ENCODE peak calls at places on chromosome 11, in four cellular contexts. One of them, this sample, is unnamed.

GRCh38 chr11:62030071-62030684 is 62.7 kb upstream of the FTH1 start:
- DNase-seq in fibroblast of lung: no peak
- DNase-seq in IMR-90: no peak
- DNase-seq in kidney: no peak
- DNase-seq in this sample: no peak

GRCh38 chr11:70176940-70177689 is 26.0 kb upstream of the FADD start:
- DNase-seq in fibroblast of lung: no peak
- DNase-seq in IMR-90: no peak
- DNase-seq in kidney: no peak
- DNase-seq in this sample: peak; percentile 12

GRCh38 chr11:103202048-103202651 is 92.9 kb downstream of the DYNC2H1 start:
- DNase-seq in fibroblast of lung: peak; percentile 38
- DNase-seq in IMR-90: peak; percentile 63
- DNase-seq in kidney: no peak
- DNase-seq in this sample: peak; percentile 79

GRCh38 chr11:67247946-67248550 is 18.2 kb upstream of the GRK2 start:
- DNase-seq in fibroblast of lung: no peak
- DNase-seq in IMR-90: no peak
- DNase-seq in kidney: no peak
- DNase-seq in this sample: no peak

GRCh38 chr11:1221848-1222311 is 986 bp upstream of the MUC5B start:
- DNase-seq in fibroblast of lung: no peak
- DNase-seq in kidney: peak; percentile 64
- DNase-seq in IMR-90: no peak
- DNase-seq in this sample: no peak

GRCh38 chr11:122898799-122899198 is 16.2 kb downstream of the JHY start:
- DNase-seq in IMR-90: no peak
- DNase-seq in fibroblast of lung: no peak
- DNase-seq in kidney: no peak
- DNase-seq in this sample: no peak

GRCh38 chr11:27770576-27770975 is 70.3 kb upstream of the BDNF start:
- DNase-seq in IMR-90: no peak
- DNase-seq in kidney: no peak
- DNase-seq in fibroblast of lung: peak; percentile 48
- DNase-seq in this sample: no peak

GRCh38 chr11:95790933-95791247 is 592 bp downstream of the CEP57 start:
- DNase-seq in fibroblast of lung: peak; percentile 66
- DNase-seq in kidney: peak; percentile 85
- DNase-seq in IMR-90: peak; percentile 64
- DNase-seq in this sample: peak; percentile 69

GRCh38 chr11:14650064-14650463 is 6.5 kb downstream of the PDE3B start:
- DNase-seq in kidney: no peak
- DNase-seq in fibroblast of lung: no peak
- DNase-seq in IMR-90: no peak
- DNase-seq in this sample: no peak

GRCh38 chr11:70582886-70583641 is 184.7 kb downstream of the CTTN start:
- DNase-seq in IMR-90: no peak
- DNase-seq in fibroblast of lung: no peak
- DNase-seq in kidney: peak; percentile 38
- DNase-seq in this sample: no peak

GRCh38 chr11:8036002-8036802 is 44.8 kb upstream of the TUB start:
- DNase-seq in fibroblast of lung: no peak
- DNase-seq in kidney: no peak
- DNase-seq in IMR-90: no peak
- DNase-seq in this sample: no peak

GRCh38 chr11:93700830-93701229 is 39.3 kb downstream of the CEP295 start:
- DNase-seq in fibroblast of lung: peak; percentile 63
- DNase-seq in kidney: no peak
- DNase-seq in IMR-90: peak; percentile 65
- DNase-seq in this sample: peak; percentile 38

GRCh38 chr11:123536690-123537437 is 106.8 kb downstream of the GRAMD1B start:
- DNase-seq in fibroblast of lung: no peak
- DNase-seq in kidney: no peak
- DNase-seq in IMR-90: no peak
- DNase-seq in this sample: no peak

GRCh38 chr11:41786087-41786486 is 326.6 kb upstream of the LRRC4C start:
- DNase-seq in kidney: no peak
- DNase-seq in fibroblast of lung: peak; percentile 39
- DNase-seq in IMR-90: no peak
- DNase-seq in this sample: no peak

GRCh38 chr11:11510939-11511338 is 110.9 kb downstream of the GALNT18 start:
- DNase-seq in fibroblast of lung: peak; percentile 63
- DNase-seq in IMR-90: peak; percentile 17
- DNase-seq in kidney: peak; percentile 72
- DNase-seq in this sample: no peak

GRCh38 chr11:16605971-16606783 is 132.3 kb upstream of the C11orf58 start:
- DNase-seq in IMR-90: peak; percentile 96
- DNase-seq in fibroblast of lung: peak; percentile 87
- DNase-seq in kidney: peak; percentile 92
- DNase-seq in this sample: peak; percentile 97

GRCh38 chr11:93464938-93465337 is 78.3 kb downstream of the SMCO4 start:
- DNase-seq in fibroblast of lung: no peak
- DNase-seq in IMR-90: no peak
- DNase-seq in kidney: no peak
- DNase-seq in this sample: no peak

GRCh38 chr11:22666320-22666699 is at the start of gene GAS2:
- DNase-seq in fibroblast of lung: no peak
- DNase-seq in IMR-90: peak; percentile 1
- DNase-seq in kidney: no peak
- DNase-seq in this sample: no peak

GRCh38 chr11:117045196-117045595 is 53.0 kb downstream of the SIK3 start:
- DNase-seq in IMR-90: peak; percentile 61
- DNase-seq in fibroblast of lung: peak; percentile 36
- DNase-seq in kidney: no peak
- DNase-seq in this sample: peak; percentile 85

GRCh38 chr11:61679893-61680621 is at the start of gene DAGLA:
- DNase-seq in fibroblast of lung: peak; percentile 42
- DNase-seq in kidney: peak; percentile 89
- DNase-seq in IMR-90: peak; percentile 43
- DNase-seq in this sample: peak; percentile 81

GRCh38 chr11:57311109-57311936 is 13.4 kb downstream of the TNKS1BP1 start:
- DNase-seq in fibroblast of lung: peak; percentile 98
- DNase-seq in kidney: peak; percentile 97
- DNase-seq in IMR-90: peak; percentile 97
- DNase-seq in this sample: peak; percentile 97

GRCh38 chr11:115462004-115462541 is 42.1 kb downstream of the CADM1 start:
- DNase-seq in kidney: no peak
- DNase-seq in fibroblast of lung: peak; percentile 21
- DNase-seq in IMR-90: peak; percentile 0
- DNase-seq in this sample: no peak

GRCh38 chr11:95232666-95233065 is 1.7 kb upstream of the SESN3 start:
- DNase-seq in IMR-90: no peak
- DNase-seq in kidney: no peak
- DNase-seq in fibroblast of lung: peak; percentile 10
- DNase-seq in this sample: no peak

GRCh38 chr11:69685348-69685747 is 10.2 kb upstream of the LTO1 start:
- DNase-seq in kidney: no peak
- DNase-seq in fibroblast of lung: no peak
- DNase-seq in IMR-90: no peak
- DNase-seq in this sample: no peak

GRCh38 chr11:65590240-65590738 is 5.3 kb downstream of the KCNK7 start:
- DNase-seq in fibroblast of lung: no peak
- DNase-seq in IMR-90: peak; percentile 62
- DNase-seq in kidney: peak; percentile 86
- DNase-seq in this sample: no peak

GRCh38 chr11:11780843-11781242 is 60.9 kb upstream of the USP47 start:
- DNase-seq in fibroblast of lung: no peak
- DNase-seq in kidney: no peak
- DNase-seq in IMR-90: no peak
- DNase-seq in this sample: no peak

GRCh38 chr11:22536036-22536435 is 89.6 kb downstream of the FANCF start:
- DNase-seq in kidney: no peak
- DNase-seq in IMR-90: no peak
- DNase-seq in fibroblast of lung: peak; percentile 72
- DNase-seq in this sample: no peak

GRCh38 chr11:110373061-110373702 is 56.6 kb upstream of the FDX1 start:
- DNase-seq in kidney: no peak
- DNase-seq in IMR-90: peak; percentile 60
- DNase-seq in fibroblast of lung: peak; percentile 36
- DNase-seq in this sample: peak; percentile 67

GRCh38 chr11:121236115-121237001 is 56.2 kb upstream of the SC5D start:
- DNase-seq in kidney: no peak
- DNase-seq in IMR-90: no peak
- DNase-seq in fibroblast of lung: peak; percentile 85
- DNase-seq in this sample: peak; percentile 7

GRCh38 chr11:17730608-17731462 is 3.7 kb upstream of the KCNC1 start:
- DNase-seq in fibroblast of lung: peak; percentile 61
- DNase-seq in IMR-90: peak; percentile 66
- DNase-seq in kidney: peak; percentile 88
- DNase-seq in this sample: peak; percentile 91

GRCh38 chr11:14657841-14658240 is 14.2 kb downstream of the PDE3B start:
- DNase-seq in IMR-90: no peak
- DNase-seq in fibroblast of lung: no peak
- DNase-seq in kidney: no peak
- DNase-seq in this sample: no peak

GRCh38 chr11:122745111-122745510 is 89.6 kb downstream of the UBASH3B start:
- DNase-seq in IMR-90: peak; percentile 27
- DNase-seq in fibroblast of lung: no peak
- DNase-seq in kidney: no peak
- DNase-seq in this sample: no peak

GRCh38 chr11:94201004-94201465 is 72.4 kb downstream of the PANX1 start:
- DNase-seq in kidney: no peak
- DNase-seq in fibroblast of lung: peak; percentile 74
- DNase-seq in IMR-90: peak; percentile 94
- DNase-seq in this sample: peak; percentile 52

GRCh38 chr11:85685131-85685819 is 720 bp downstream of the CCDC89 start:
- DNase-seq in kidney: peak; percentile 68
- DNase-seq in fibroblast of lung: no peak
- DNase-seq in IMR-90: peak; percentile 68
- DNase-seq in this sample: no peak

GRCh38 chr11:114208371-114208770 is 87.8 kb upstream of the NNMT start:
- DNase-seq in fibroblast of lung: no peak
- DNase-seq in kidney: no peak
- DNase-seq in IMR-90: no peak
- DNase-seq in this sample: no peak

GRCh38 chr11:14908214-14908880 is 16.3 kb upstream of the CYP2R1 start:
- DNase-seq in IMR-90: peak; percentile 34
- DNase-seq in fibroblast of lung: peak; percentile 33
- DNase-seq in kidney: no peak
- DNase-seq in this sample: peak; percentile 54

GRCh38 chr11:12245091-12245490 is 132.3 kb upstream of the PARVA start:
- DNase-seq in IMR-90: no peak
- DNase-seq in fibroblast of lung: peak; percentile 31
- DNase-seq in kidney: no peak
- DNase-seq in this sample: no peak

GRCh38 chr11:46345131-46345597 is 2.1 kb upstream of the DGKZ start:
- DNase-seq in fibroblast of lung: no peak
- DNase-seq in kidney: peak; percentile 89
- DNase-seq in IMR-90: no peak
- DNase-seq in this sample: no peak

GRCh38 chr11:118076754-118077281 is at the start of gene TMPRSS4:
- DNase-seq in fibroblast of lung: no peak
- DNase-seq in kidney: peak; percentile 92
- DNase-seq in IMR-90: no peak
- DNase-seq in this sample: no peak

GRCh38 chr11:118080296-118080695 is 3.4 kb downstream of the TMPRSS4 start:
- DNase-seq in kidney: no peak
- DNase-seq in fibroblast of lung: no peak
- DNase-seq in IMR-90: no peak
- DNase-seq in this sample: no peak

GRCh38 chr11:118079507-118079906 is 2.6 kb downstream of the TMPRSS4 start:
- DNase-seq in fibroblast of lung: no peak
- DNase-seq in kidney: peak; percentile 85
- DNase-seq in IMR-90: no peak
- DNase-seq in this sample: no peak

GRCh38 chr11:118081241-118081958 is 4.5 kb downstream of the TMPRSS4 start:
- DNase-seq in IMR-90: no peak
- DNase-seq in kidney: no peak
- DNase-seq in fibroblast of lung: no peak
- DNase-seq in this sample: no peak

GRCh38 chr11:118078972-118079411 is 2.1 kb downstream of the TMPRSS4 start:
- DNase-seq in kidney: peak; percentile 80
- DNase-seq in fibroblast of lung: no peak
- DNase-seq in IMR-90: no peak
- DNase-seq in this sample: no peak
- H3K9ac ChIP-seq in kidney: no peak overlapping the region
- H3K9ac ChIP-seq in fibroblast of lung: no peak overlapping the region
- H3K9ac ChIP-seq in IMR-90: no peak overlapping the region
- H3K9ac ChIP-seq in this sample: no peak overlapping the region

DNA sequence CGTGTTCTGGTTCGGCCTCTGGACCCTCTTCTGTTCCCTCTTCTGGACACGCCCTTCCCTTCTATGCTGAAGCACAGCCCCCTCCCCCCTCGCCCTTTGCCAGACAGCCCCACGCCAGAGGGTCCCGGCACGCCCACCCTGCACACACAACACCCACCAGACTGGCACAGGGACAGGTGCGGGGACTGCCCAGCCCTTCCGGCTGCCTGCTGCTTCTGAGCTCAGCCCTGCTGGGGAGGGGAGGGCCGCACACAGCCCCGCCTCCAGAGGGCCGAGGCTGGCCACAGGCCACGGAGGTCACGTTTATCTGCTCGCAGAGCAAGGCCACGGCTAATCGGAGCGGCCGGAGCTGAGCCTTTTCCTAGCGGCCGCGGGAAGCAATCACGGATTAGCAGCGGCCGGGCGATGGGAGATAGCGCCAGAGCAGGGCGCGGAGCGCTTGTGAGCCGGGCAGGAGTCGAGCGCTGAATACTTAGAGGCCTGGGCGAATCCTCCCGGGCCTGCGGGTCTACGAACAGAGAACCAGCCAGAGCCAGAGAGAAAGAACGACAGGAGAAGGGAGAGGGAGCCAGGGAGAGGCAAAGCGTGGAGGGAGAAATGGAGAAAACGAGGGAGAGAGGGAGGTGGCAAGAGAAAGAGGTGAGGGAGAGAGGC is 21.5 kb downstream of the OTUB1 start:
- DNase-seq in IMR-90: no peak
- DNase-seq in kidney: peak; percentile 95
- DNase-seq in fibroblast of lung: no peak
- DNase-seq in this sample: peak; percentile 16
- H3K4me3 ChIP-seq in IMR-90: no peak overlapping the region
- H3K4me3 ChIP-seq in kidney: peak overlapping the region; percentile 23
- H3K4me3 ChIP-seq in fibroblast of lung: peak overlapping the region; percentile 2
- H3K4me3 ChIP-seq in this sample: peak overlapping the region; percentile 73

GRCh38 chr11:58726594-58727414 is 4.9 kb downstream of the GLYAT start:
- DNase-seq in IMR-90: no peak
- DNase-seq in fibroblast of lung: no peak
- DNase-seq in kidney: no peak
- DNase-seq in this sample: no peak
- H3K9me3 ChIP-seq in IMR-90: no peaks in the 10 kb centered on the region
- H3K9me3 ChIP-seq in fibroblast of lung: no peaks in the 10 kb centered on the region
- H3K9me3 ChIP-seq in kidney: no peaks in the 10 kb centered on the region
- H3K9me3 ChIP-seq in this sample: no peaks in the 10 kb centered on the region

GRCh38 chr11:112752563-112752962 is 208.7 kb upstream of the NCAM1 start:
- DNase-seq in fibroblast of lung: no peak
- DNase-seq in kidney: no peak
- DNase-seq in IMR-90: no peak
- DNase-seq in this sample: no peak

GRCh38 chr11:112759418-112759817 is 201.8 kb upstream of the NCAM1 start:
- DNase-seq in kidney: no peak
- DNase-seq in IMR-90: no peak
- DNase-seq in fibroblast of lung: no peak
- DNase-seq in this sample: no peak

GRCh38 chr11:112760378-112761060 is 200.7 kb upstream of the NCAM1 start:
- DNase-seq in kidney: no peak
- DNase-seq in fibroblast of lung: no peak
- DNase-seq in IMR-90: no peak
- DNase-seq in this sample: no peak

GRCh38 chr11:112753706-112754105 is 207.5 kb upstream of the NCAM1 start:
- DNase-seq in fibroblast of lung: no peak
- DNase-seq in kidney: no peak
- DNase-seq in IMR-90: no peak
- DNase-seq in this sample: no peak

GRCh38 chr11:112756166-112756565 is 205.1 kb upstream of the NCAM1 start:
- DNase-seq in IMR-90: no peak
- DNase-seq in kidney: peak; percentile 70
- DNase-seq in fibroblast of lung: no peak
- DNase-seq in this sample: no peak
- H3K9ac ChIP-seq in IMR-90: no peak overlapping the region
- H3K9ac ChIP-seq in kidney: no peak overlapping the region
- H3K9ac ChIP-seq in fibroblast of lung: no peak overlapping the region
- H3K9ac ChIP-seq in this sample: no peak overlapping the region

This sample was measured in adipocyte.